ENCODE peak calls at places on chromosomes 16 and 17, in nine cellular contexts. One of them, this sample, is unnamed.

GRCh38 chr16:27982184-27982583 is 81.3 kb downstream of the GSG1L start:
- DNase-seq in thoracic aorta: no peak
- DNase-seq in effector memory CD4-positive, alpha-beta T cell: no peak
- DNase-seq in fibroblast of lung: no peak
- DNase-seq in pancreas: no peak
- DNase-seq in psoas muscle: no peak
- DNase-seq in breast epithelium: no peak
- DNase-seq in cardiac muscle cell: no peak
- DNase-seq in mucosa of descending colon: no peak
- DNase-seq in this sample: no peak

GRCh38 chr16:3983081-3983520 is 102.6 kb upstream of the CREBBP start:
- DNase-seq in mucosa of descending colon: peak; percentile 82
- DNase-seq in breast epithelium: peak; percentile 76
- DNase-seq in fibroblast of lung: peak; percentile 61
- DNase-seq in cardiac muscle cell: peak; percentile 74
- DNase-seq in thoracic aorta: no peak
- DNase-seq in pancreas: peak; percentile 73
- DNase-seq in effector memory CD4-positive, alpha-beta T cell: no peak
- DNase-seq in psoas muscle: peak; percentile 68
- DNase-seq in this sample: peak; percentile 65

GRCh38 chr17:16419929-16420271 is 4.5 kb downstream of the TRPV2 start:
- DNase-seq in effector memory CD4-positive, alpha-beta T cell: peak; percentile 39
- DNase-seq in mucosa of descending colon: no peak
- DNase-seq in fibroblast of lung: peak; percentile 90
- DNase-seq in breast epithelium: no peak
- DNase-seq in pancreas: no peak
- DNase-seq in cardiac muscle cell: peak; percentile 67
- DNase-seq in thoracic aorta: no peak
- DNase-seq in psoas muscle: no peak
- DNase-seq in this sample: no peak

GRCh38 chr17:50865060-50865867 is 890 bp downstream of the TOB1 start:
- DNase-seq in pancreas: peak; percentile 86
- DNase-seq in mucosa of descending colon: peak; percentile 80
- DNase-seq in thoracic aorta: no peak
- DNase-seq in breast epithelium: no peak
- DNase-seq in psoas muscle: peak; percentile 79
- DNase-seq in fibroblast of lung: peak; percentile 58
- DNase-seq in effector memory CD4-positive, alpha-beta T cell: peak; percentile 27
- DNase-seq in cardiac muscle cell: peak; percentile 54
- DNase-seq in this sample: peak; percentile 64

GRCh38 chr17:42179911-42180410 is 981 bp downstream of the KCNH4 start:
- DNase-seq in cardiac muscle cell: peak; percentile 57
- DNase-seq in psoas muscle: peak; percentile 41
- DNase-seq in thoracic aorta: no peak
- DNase-seq in effector memory CD4-positive, alpha-beta T cell: no peak
- DNase-seq in mucosa of descending colon: peak; percentile 57
- DNase-seq in breast epithelium: no peak
- DNase-seq in fibroblast of lung: peak; percentile 24
- DNase-seq in pancreas: peak; percentile 66
- DNase-seq in this sample: peak; percentile 25

GRCh38 chr17:50890675-50891516 is 24.7 kb upstream of the TOB1 start:
- DNase-seq in thoracic aorta: no peak
- DNase-seq in effector memory CD4-positive, alpha-beta T cell: no peak
- DNase-seq in breast epithelium: no peak
- DNase-seq in fibroblast of lung: no peak
- DNase-seq in pancreas: no peak
- DNase-seq in psoas muscle: no peak
- DNase-seq in mucosa of descending colon: no peak
- DNase-seq in cardiac muscle cell: no peak
- DNase-seq in this sample: no peak

GRCh38 chr16:85202051-85202601 is 89.9 kb upstream of the CIBAR2 start:
- DNase-seq in fibroblast of lung: no peak
- DNase-seq in effector memory CD4-positive, alpha-beta T cell: no peak
- DNase-seq in breast epithelium: no peak
- DNase-seq in mucosa of descending colon: no peak
- DNase-seq in psoas muscle: no peak
- DNase-seq in thoracic aorta: no peak
- DNase-seq in pancreas: peak; percentile 50
- DNase-seq in cardiac muscle cell: no peak
- DNase-seq in this sample: no peak

GRCh38 chr16:88882358-88883030 is 16.0 kb upstream of the PABPN1L start:
- DNase-seq in fibroblast of lung: no peak
- DNase-seq in pancreas: no peak
- DNase-seq in breast epithelium: no peak
- DNase-seq in thoracic aorta: no peak
- DNase-seq in cardiac muscle cell: no peak
- DNase-seq in effector memory CD4-positive, alpha-beta T cell: no peak
- DNase-seq in mucosa of descending colon: peak; percentile 79
- DNase-seq in psoas muscle: no peak
- DNase-seq in this sample: no peak

GRCh38 chr16:82891918-82892317 is 265.1 kb downstream of the CDH13 start:
- DNase-seq in breast epithelium: no peak
- DNase-seq in thoracic aorta: no peak
- DNase-seq in psoas muscle: no peak
- DNase-seq in effector memory CD4-positive, alpha-beta T cell: no peak
- DNase-seq in cardiac muscle cell: no peak
- DNase-seq in mucosa of descending colon: no peak
- DNase-seq in fibroblast of lung: no peak
- DNase-seq in pancreas: no peak
- DNase-seq in this sample: no peak

GRCh38 chr16:78146807-78147206 is 47.4 kb downstream of the WWOX start:
- DNase-seq in breast epithelium: no peak
- DNase-seq in thoracic aorta: no peak
- DNase-seq in mucosa of descending colon: no peak
- DNase-seq in cardiac muscle cell: no peak
- DNase-seq in effector memory CD4-positive, alpha-beta T cell: no peak
- DNase-seq in psoas muscle: no peak
- DNase-seq in fibroblast of lung: no peak
- DNase-seq in pancreas: no peak
- DNase-seq in this sample: no peak

GRCh38 chr17:74444406-74444805 is 12.5 kb downstream of the GPRC5C start:
- DNase-seq in fibroblast of lung: no peak
- DNase-seq in mucosa of descending colon: peak; percentile 62
- DNase-seq in thoracic aorta: no peak
- DNase-seq in psoas muscle: peak; percentile 75
- DNase-seq in effector memory CD4-positive, alpha-beta T cell: no peak
- DNase-seq in pancreas: peak; percentile 67
- DNase-seq in cardiac muscle cell: peak; percentile 69
- DNase-seq in breast epithelium: no peak
- DNase-seq in this sample: peak; percentile 64

GRCh38 chr16:89925596-89926079 is 2.5 kb downstream of the TUBB3 start:
- DNase-seq in thoracic aorta: no peak
- DNase-seq in fibroblast of lung: no peak
- DNase-seq in cardiac muscle cell: no peak
- DNase-seq in effector memory CD4-positive, alpha-beta T cell: no peak
- DNase-seq in pancreas: no peak
- DNase-seq in breast epithelium: no peak
- DNase-seq in psoas muscle: no peak
- DNase-seq in mucosa of descending colon: no peak
- DNase-seq in this sample: no peak

GRCh38 chr16:87543436-87544191 is 50.8 kb upstream of the ZCCHC14 start:
- DNase-seq in cardiac muscle cell: peak; percentile 43
- DNase-seq in pancreas: no peak
- DNase-seq in thoracic aorta: no peak
- DNase-seq in effector memory CD4-positive, alpha-beta T cell: no peak
- DNase-seq in mucosa of descending colon: peak; percentile 48
- DNase-seq in psoas muscle: peak; percentile 37
- DNase-seq in fibroblast of lung: no peak
- DNase-seq in breast epithelium: no peak
- DNase-seq in this sample: no peak

GRCh38 chr17:7886227-7887037 is 2.2 kb upstream of the CHD3 start:
- DNase-seq in fibroblast of lung: peak; percentile 22
- DNase-seq in psoas muscle: no peak
- DNase-seq in pancreas: peak; percentile 59
- DNase-seq in breast epithelium: no peak
- DNase-seq in effector memory CD4-positive, alpha-beta T cell: peak; percentile 71
- DNase-seq in cardiac muscle cell: peak; percentile 42
- DNase-seq in thoracic aorta: no peak
- DNase-seq in mucosa of descending colon: peak; percentile 68
- DNase-seq in this sample: no peak

GRCh38 chr16:70520612-70521297 is 2.6 kb downstream of the COG4 start:
- DNase-seq in pancreas: no peak
- DNase-seq in psoas muscle: no peak
- DNase-seq in breast epithelium: no peak
- DNase-seq in cardiac muscle cell: peak; percentile 78
- DNase-seq in fibroblast of lung: peak; percentile 61
- DNase-seq in effector memory CD4-positive, alpha-beta T cell: peak; percentile 1
- DNase-seq in mucosa of descending colon: no peak
- DNase-seq in thoracic aorta: no peak
- DNase-seq in this sample: no peak

GRCh38 chr17:42577140-42577531 is 393 bp downstream of the PSMC3IP start:
- DNase-seq in psoas muscle: no peak
- DNase-seq in cardiac muscle cell: no peak
- DNase-seq in mucosa of descending colon: no peak
- DNase-seq in fibroblast of lung: no peak
- DNase-seq in effector memory CD4-positive, alpha-beta T cell: no peak
- DNase-seq in pancreas: no peak
- DNase-seq in breast epithelium: no peak
- DNase-seq in thoracic aorta: no peak
- DNase-seq in this sample: no peak

GRCh38 chr16:27718767-27719445 is 169.0 kb downstream of the KATNIP start:
- DNase-seq in thoracic aorta: no peak
- DNase-seq in cardiac muscle cell: no peak
- DNase-seq in psoas muscle: no peak
- DNase-seq in mucosa of descending colon: no peak
- DNase-seq in effector memory CD4-positive, alpha-beta T cell: no peak
- DNase-seq in fibroblast of lung: no peak
- DNase-seq in breast epithelium: no peak
- DNase-seq in pancreas: no peak
- DNase-seq in this sample: no peak

GRCh38 chr16:3876695-3877094 is 3.8 kb downstream of the CREBBP start:
- DNase-seq in thoracic aorta: no peak
- DNase-seq in mucosa of descending colon: no peak
- DNase-seq in psoas muscle: no peak
- DNase-seq in breast epithelium: no peak
- DNase-seq in effector memory CD4-positive, alpha-beta T cell: no peak
- DNase-seq in pancreas: no peak
- DNase-seq in cardiac muscle cell: no peak
- DNase-seq in fibroblast of lung: peak; percentile 56
- DNase-seq in this sample: no peak

GRCh38 chr17:52477824-52478614 is 319.5 kb upstream of the CA10 start:
- DNase-seq in pancreas: no peak
- DNase-seq in fibroblast of lung: no peak
- DNase-seq in breast epithelium: no peak
- DNase-seq in mucosa of descending colon: peak; percentile 45
- DNase-seq in cardiac muscle cell: no peak
- DNase-seq in psoas muscle: no peak
- DNase-seq in effector memory CD4-positive, alpha-beta T cell: no peak
- DNase-seq in thoracic aorta: no peak
- DNase-seq in this sample: no peak
- H3K9me3 ChIP-seq in pancreas: no peaks in the 10 kb centered on the region
- H3K9me3 ChIP-seq in fibroblast of lung: no peaks in the 10 kb centered on the region
- H3K9me3 ChIP-seq in breast epithelium: no peaks in the 10 kb centered on the region
- H3K9me3 ChIP-seq in mucosa of descending colon: no peaks in the 10 kb centered on the region
- H3K9me3 ChIP-seq in cardiac muscle cell: no peaks in the 10 kb centered on the region
- H3K9me3 ChIP-seq in psoas muscle: no peaks in the 10 kb centered on the region
- H3K9me3 ChIP-seq in effector memory CD4-positive, alpha-beta T cell: no peaks in the 10 kb centered on the region
- H3K9me3 ChIP-seq in thoracic aorta: no peaks in the 10 kb centered on the region
- H3K9me3 ChIP-seq in this sample: peaks cover 15% of the 10 kb centered on the region

GRCh38 chr16:35732046-35732810 is 2272.8 kb downstream of the TP53TG3F start:
- DNase-seq in fibroblast of lung: no peak
- DNase-seq in psoas muscle: no peak
- DNase-seq in thoracic aorta: no peak
- DNase-seq in mucosa of descending colon: no peak
- DNase-seq in cardiac muscle cell: no peak
- DNase-seq in breast epithelium: no peak
- DNase-seq in pancreas: no peak
- DNase-seq in effector memory CD4-positive, alpha-beta T cell: no peak
- DNase-seq in this sample: no peak
- H3K9me3 ChIP-seq in fibroblast of lung: no peaks in the 10 kb centered on the region
- H3K9me3 ChIP-seq in psoas muscle: no peaks in the 10 kb centered on the region
- H3K9me3 ChIP-seq in thoracic aorta: no peaks in the 10 kb centered on the region
- H3K9me3 ChIP-seq in mucosa of descending colon: peaks cover 89% of the 10 kb centered on the region
- H3K9me3 ChIP-seq in cardiac muscle cell: no peaks in the 10 kb centered on the region
- H3K9me3 ChIP-seq in breast epithelium: peaks cover 46% of the 10 kb centered on the region
- H3K9me3 ChIP-seq in pancreas: no peaks in the 10 kb centered on the region
- H3K9me3 ChIP-seq in effector memory CD4-positive, alpha-beta T cell: peaks cover 27% of the 10 kb centered on the region
- H3K9me3 ChIP-seq in this sample: no peaks in the 10 kb centered on the region

GRCh38 chr17:65762973-65763372 is 201.5 kb upstream of the AXIN2 start:
- DNase-seq in fibroblast of lung: no peak
- DNase-seq in cardiac muscle cell: no peak
- DNase-seq in psoas muscle: no peak
- DNase-seq in pancreas: no peak
- DNase-seq in breast epithelium: no peak
- DNase-seq in effector memory CD4-positive, alpha-beta T cell: no peak
- DNase-seq in thoracic aorta: no peak
- DNase-seq in mucosa of descending colon: no peak
- DNase-seq in this sample: no peak
- H3K9me3 ChIP-seq in fibroblast of lung: no peaks in the 10 kb centered on the region
- H3K9me3 ChIP-seq in cardiac muscle cell: no peaks in the 10 kb centered on the region
- H3K9me3 ChIP-seq in psoas muscle: no peaks in the 10 kb centered on the region
- H3K9me3 ChIP-seq in pancreas: no peaks in the 10 kb centered on the region
- H3K9me3 ChIP-seq in breast epithelium: no peaks in the 10 kb centered on the region
- H3K9me3 ChIP-seq in effector memory CD4-positive, alpha-beta T cell: no peaks in the 10 kb centered on the region
- H3K9me3 ChIP-seq in thoracic aorta: no peaks in the 10 kb centered on the region
- H3K9me3 ChIP-seq in mucosa of descending colon: no peaks in the 10 kb centered on the region
- H3K9me3 ChIP-seq in this sample: no peaks in the 10 kb centered on the region

GRCh38 chr17:22300177-22300576 is 607.9 kb downstream of the KCNJ18 start:
- DNase-seq in thoracic aorta: no peak
- DNase-seq in pancreas: no peak
- DNase-seq in psoas muscle: no peak
- DNase-seq in breast epithelium: no peak
- DNase-seq in mucosa of descending colon: no peak
- DNase-seq in cardiac muscle cell: no peak
- DNase-seq in effector memory CD4-positive, alpha-beta T cell: no peak
- DNase-seq in fibroblast of lung: no peak
- DNase-seq in this sample: no peak

GRCh38 chr17:22303096-22303495 is 610.8 kb downstream of the KCNJ18 start:
- DNase-seq in effector memory CD4-positive, alpha-beta T cell: no peak
- DNase-seq in cardiac muscle cell: no peak
- DNase-seq in breast epithelium: no peak
- DNase-seq in pancreas: no peak
- DNase-seq in fibroblast of lung: no peak
- DNase-seq in thoracic aorta: no peak
- DNase-seq in mucosa of descending colon: no peak
- DNase-seq in psoas muscle: no peak
- DNase-seq in this sample: no peak

GRCh38 chr17:22303865-22304264 is 611.5 kb downstream of the KCNJ18 start:
- DNase-seq in effector memory CD4-positive, alpha-beta T cell: no peak
- DNase-seq in psoas muscle: no peak
- DNase-seq in breast epithelium: no peak
- DNase-seq in mucosa of descending colon: no peak
- DNase-seq in cardiac muscle cell: no peak
- DNase-seq in thoracic aorta: no peak
- DNase-seq in fibroblast of lung: no peak
- DNase-seq in pancreas: no peak
- DNase-seq in this sample: no peak

GRCh38 chr17:22300731-22301352 is 608.5 kb downstream of the KCNJ18 start:
- DNase-seq in mucosa of descending colon: no peak
- DNase-seq in fibroblast of lung: no peak
- DNase-seq in thoracic aorta: no peak
- DNase-seq in psoas muscle: no peak
- DNase-seq in cardiac muscle cell: no peak
- DNase-seq in breast epithelium: no peak
- DNase-seq in effector memory CD4-positive, alpha-beta T cell: no peak
- DNase-seq in pancreas: no peak
- DNase-seq in this sample: no peak

DNA sequence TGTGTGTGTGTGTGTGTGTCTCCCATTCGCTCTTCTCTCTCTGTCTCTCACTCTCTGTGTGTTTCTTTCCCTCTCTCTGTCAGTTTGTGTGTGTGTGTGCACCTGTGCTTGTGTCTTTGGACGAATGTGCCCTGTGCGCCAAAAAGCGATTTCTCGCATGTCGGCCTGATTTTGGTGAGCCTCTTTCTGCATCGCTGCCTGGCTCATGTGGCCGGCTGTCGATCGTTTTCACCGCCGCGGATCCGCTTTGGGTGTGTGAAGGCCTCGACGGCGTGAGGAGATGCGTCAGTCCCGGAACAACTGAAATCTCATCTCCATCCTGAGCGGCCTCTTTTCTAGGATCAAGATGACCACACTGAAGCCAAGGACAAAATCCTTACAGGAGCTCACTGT is 609.0 kb downstream of the KCNJ18 start:
- DNase-seq in psoas muscle: no peak
- DNase-seq in fibroblast of lung: no peak
- DNase-seq in thoracic aorta: no peak
- DNase-seq in mucosa of descending colon: no peak
- DNase-seq in cardiac muscle cell: no peak
- DNase-seq in pancreas: no peak
- DNase-seq in breast epithelium: no peak
- DNase-seq in effector memory CD4-positive, alpha-beta T cell: no peak
- DNase-seq in this sample: no peak
- H3K9me3 ChIP-seq in psoas muscle: no peaks in the 10 kb centered on the region
- H3K9me3 ChIP-seq in fibroblast of lung: no peaks in the 10 kb centered on the region
- H3K9me3 ChIP-seq in thoracic aorta: no peaks in the 10 kb centered on the region
- H3K9me3 ChIP-seq in mucosa of descending colon: peaks cover 77% of the 10 kb centered on the region
- H3K9me3 ChIP-seq in cardiac muscle cell: no peaks in the 10 kb centered on the region
- H3K9me3 ChIP-seq in pancreas: no peaks in the 10 kb centered on the region
- H3K9me3 ChIP-seq in breast epithelium: peaks cover 47% of the 10 kb centered on the region
- H3K9me3 ChIP-seq in effector memory CD4-positive, alpha-beta T cell: no peaks in the 10 kb centered on the region
- H3K9me3 ChIP-seq in this sample: peaks cover 5% of the 10 kb centered on the region